ENCODE peak calls at places on chromosomes 4 and X, in eight cellular contexts. W is NCI-H69; Z is sigmoid colon; P is endodermal cell; S is heart right ventricle; E is adrenal gland; N is SJSA1; Y is stimulated activated CD8-positive, alpha-beta memory T cell treated with anti-CD3 and anti-CD28 coated beads, Interleukin-15, amount 100 ng/mL, for 4 hours. R is an unnamed sample.

GRCh38 chr4:53019485-53020382 is 157.6 kb downstream of the RASL11B start:
- DNase-seq in W (no peak), Y (no peak), Z (no peak), P (no peak), N (peak; percentile 52), E (peak; percentile 31), S (no peak), R (no peak)

GRCh38 chr4:89108068-89108467 is 3.3 kb upstream of the TIGD2 start:
- DNase-seq in N (no peak), W (peak; percentile 12), Y (no peak), P (no peak), E (no peak), S (no peak), Z (no peak), R (no peak)

GRCh38 chr4:76665139-76665538 is 230.1 kb downstream of the SHROOM3 start:
- DNase-seq in S (no peak), W (no peak), P (no peak), E (no peak), Z (no peak), Y (no peak), N (no peak), R (no peak)

GRCh38 chrX:154321624-154322023 is 26.0 kb downstream of the TKTL1 start:
- DNase-seq in N (no peak), P (no peak), Z (no peak), Y (no peak), W (peak; percentile 11), E (peak; percentile 17), S (no peak), R (peak; percentile 62)

GRCh38 chrX:17161991-17162390 is 213.0 kb upstream of the NHS start:
- DNase-seq in E (no peak), P (no peak), S (no peak), Z (no peak), W (no peak), N (no peak), Y (no peak), R (no peak)

GRCh38 chr4:2394544-2394943 is 23.9 kb downstream of the ZFYVE28 start:
- DNase-seq in N (no peak), P (no peak), Z (no peak), Y (no peak), E (no peak), S (no peak), W (no peak), R (no peak)

GRCh38 chr4:26208237-26208985 is 112.4 kb upstream of the RBPJ start:
- DNase-seq in S (no peak), Y (no peak), N (no peak), Z (no peak), P (no peak), W (peak; percentile 79), E (no peak), R (no peak)

GRCh38 chr4:128521156-128521555 is 233.5 kb upstream of the PGRMC2 start:
- DNase-seq in P (no peak), W (no peak), Y (no peak), N (no peak), S (no peak), E (no peak), Z (no peak), R (no peak)

GRCh38 chr4:142222127-142222526 is 585.7 kb downstream of the IL15 start:
- DNase-seq in W (no peak), Z (no peak), P (no peak), S (no peak), E (peak; percentile 6), Y (no peak), N (no peak), R (no peak)

GRCh38 chrX:65406532-65406931 is 128.1 kb downstream of the LAS1L start:
- DNase-seq in Y (no peak), Z (no peak), N (no peak), S (peak; percentile 9), E (no peak), W (no peak), P (no peak), R (peak; percentile 73)

GRCh38 chrX:55524487-55524886 is 34.8 kb upstream of the USP51 start:
- DNase-seq in E (no peak), S (no peak), P (no peak), N (no peak), Y (no peak), Z (no peak), W (no peak), R (no peak)

GRCh38 chrX:22300130-22300529 is 27.4 kb downstream of the CBLL2 start:
- DNase-seq in Z (peak; percentile 65), W (peak; percentile 68), S (no peak), N (peak; percentile 58), Y (no peak), E (peak; percentile 31), P (no peak), R (no peak)

GRCh38 chr4:3229964-3230363 is 19.0 kb upstream of the MSANTD1 start:
- DNase-seq in S (no peak), Y (no peak), N (no peak), Z (no peak), E (no peak), P (no peak), W (no peak), R (peak; percentile 59)